ENCODE peak calls at places on chromosomes 3 and 15, in four cellular contexts. V, E, P and C are unnamed samples.

GRCh38 chr3:188316021-188316722 is 162.2 kb downstream of the LPP start:
- DNase-seq in V (no peak), P (no peak), E (no peak), C (no peak)

GRCh38 chr15:35330921-35331320 is 215.0 kb downstream of the DPH6 start:
- DNase-seq in V (no peak), E (no peak), P (no peak), C (no peak)

GRCh38 chr3:154184582-154184981 is 63.4 kb downstream of the ARHGEF26 start:
- DNase-seq in E (no peak), V (no peak), P (no peak), C (no peak)

GRCh38 chr15:85681391-85681790 is 113.3 kb downstream of the KLHL25 start:
- DNase-seq in E (no peak), V (no peak), P (no peak), C (no peak)

GRCh38 chr15:28112962-28113361 is 13.8 kb upstream of the OCA2 start:
- DNase-seq in V (no peak), P (no peak), E (no peak), C (no peak)

GRCh38 chr3:197354195-197355059 is 56.0 kb upstream of the DLG1 start:
- DNase-seq in P (no peak), E (peak), V (no peak), C (no peak)

GRCh38 chr3:190491533-190492054 is 22.3 kb upstream of the IL1RAP start:
- DNase-seq in E (no peak), P (peak), V (no peak), C (no peak)

GRCh38 chr3:127304121-127304744 is 16.4 kb upstream of the PRR20G start:
- DNase-seq in E (peak), V (no peak), P (no peak), C (no peak)

GRCh38 chr15:96349933-96350292 is 19.4 kb downstream of the NR2F2 start:
- DNase-seq in E (no peak), V (no peak), P (no peak), C (no peak)

GRCh38 chr3:150800722-150801121 is 37.8 kb upstream of the SIAH2 start:
- DNase-seq in V (no peak), P (no peak), E (no peak), C (no peak)

GRCh38 chr3:157082305-157082981 is 77.5 kb downstream of the CCNL1 start:
- DNase-seq in P (no peak), V (no peak), E (no peak), C (no peak)

GRCh38 chr15:58748040-58748786 is 1.3 kb downstream of the ADAM10 start:
- DNase-seq in P (peak), E (no peak), V (peak), C (no peak)

GRCh38 chr3:122324871-122325323 is at the start of gene CSTA:
- DNase-seq in V (no peak), P (no peak), E (no peak), C (no peak)

GRCh38 chr3:111616417-111617105 is 21.4 kb upstream of the ZBED2 start:
- DNase-seq in P (peak), E (peak), V (peak), C (peak)

GRCh38 chr3:50536471-50537180 is 30.9 kb downstream of the C3orf18 start:
- DNase-seq in E (no peak), P (no peak), V (no peak), C (no peak)

GRCh38 chr15:85704021-85704420 is 90.7 kb downstream of the KLHL25 start:
- DNase-seq in P (peak), E (no peak), V (no peak), C (no peak)

GRCh38 chr15:54150255-54150654 is 172.0 kb downstream of the UNC13C start:
- DNase-seq in E (no peak), P (no peak), V (no peak), C (no peak)

GRCh38 chr15:51129513-51130197 is 34.9 kb upstream of the TNFAIP8L3 start:
- DNase-seq in E (peak), P (no peak), V (no peak), C (no peak)

GRCh38 chr3:43873723-43874122 is 183.0 kb downstream of the ABHD5 start:
- DNase-seq in P (no peak), E (no peak), V (no peak), C (no peak)

GRCh38 chr3:118089563-118089962 is 945.1 kb downstream of the IGSF11 start:
- DNase-seq in V (no peak), P (no peak), E (no peak), C (no peak)

GRCh38 chr3:129240436-129240835 is 9.0 kb upstream of the COPG1 start:
- DNase-seq in V (no peak), P (no peak), E (no peak), C (no peak)

GRCh38 chr3:159829056-159829995 is 159.3 kb upstream of the IL12A start:
- DNase-seq in P (no peak), E (peak), V (no peak), C (no peak)

GRCh38 chr3:23592961-23593931 is 212.5 kb upstream of the UBE2E1 start:
- DNase-seq in V (no peak), P (no peak), E (no peak), C (no peak)

GRCh38 chr3:138874555-138874898 is 39.8 kb upstream of the PIK3CB start:
- DNase-seq in P (no peak), V (no peak), E (no peak), C (no peak)

GRCh38 chr3:177180506-177180905 is 16.8 kb downstream of the TBL1XR1 start:
- DNase-seq in P (no peak), E (no peak), V (no peak), C (no peak)

GRCh38 chr3:62735510-62735909 is 139.7 kb downstream of the CADPS start:
- DNase-seq in P (no peak), V (no peak), E (no peak), C (no peak)

GRCh38 chr3:10395196-10395595 is 74.3 kb upstream of the SEC13 start:
- DNase-seq in P (no peak), V (no peak), E (no peak), C (no peak)